ENCODE peak calls at places on chromosomes 12 and 14, in six cellular contexts. W, D, B, Q, F and R are unnamed samples.

GRCh38 chr14:92733007-92733406 is 15.4 kb downstream of the LGMN start:
- ATAC-seq in B (no peak), F (no peak), W (no peak), Q (no peak), D (no peak), R (no peak)

GRCh38 chr12:46832084-46832704 is 6.4 kb upstream of the SLC38A4 start:
- ATAC-seq in Q (no peak), D (no peak), W (no peak), B (no peak), F (no peak), R (no peak)

GRCh38 chr14:61178226-61179060 is 102.7 kb downstream of the TMEM30B start:
- ATAC-seq in W (peak), F (peak), B (no peak), Q (no peak), D (peak), R (peak)

GRCh38 chr12:132160016-132160415 is 15.8 kb downstream of the NOC4L start:
- ATAC-seq in D (no peak), B (no peak), F (no peak), W (no peak), Q (no peak), R (no peak)

GRCh38 chr14:21191809-21192446 is 36.1 kb upstream of the OR5AU1 start:
- ATAC-seq in D (peak), F (peak), B (peak), Q (peak), W (peak), R (peak)

GRCh38 chr12:108678070-108678730 is 44.5 kb upstream of the SELPLG start:
- ATAC-seq in W (peak), F (no peak), Q (peak), D (no peak), B (no peak), R (peak)

GRCh38 chr12:53200458-53201169 is 6.4 kb downstream of the ITGB7 start:
- ATAC-seq in Q (no peak), F (no peak), B (peak), W (peak), D (peak), R (peak)

GRCh38 chr12:131209082-131210070 is 255.7 kb downstream of the ADGRD1 start:
- ATAC-seq in W (peak), F (no peak), D (peak), Q (no peak), B (no peak), R (peak)

GRCh38 chr14:22112004-22112403 is 438.4 kb upstream of the OR4E1 start:
- ATAC-seq in Q (peak), F (no peak), B (no peak), W (no peak), D (no peak), R (no peak)

GRCh38 chr12:69401940-69402339 is 42.4 kb downstream of the YEATS4 start:
- ATAC-seq in B (no peak), W (no peak), D (no peak), Q (peak), F (peak), R (no peak)

GRCh38 chr14:77007339-77007974 is 21.1 kb downstream of the IRF2BPL start:
- ATAC-seq in W (no peak), B (no peak), Q (no peak), D (no peak), F (no peak), R (no peak)

GRCh38 chr14:74555476-74556050 is 56.5 kb downstream of the LTBP2 start:
- ATAC-seq in F (no peak), W (peak), D (no peak), B (peak), Q (no peak), R (no peak)

GRCh38 chr12:1595026-1595561 is 713 bp upstream of the FBXL14 start:
- ATAC-seq in Q (no peak), D (no peak), B (no peak), W (no peak), F (peak), R (no peak)

GRCh38 chr12:28184378-28184777 is 5.9 kb upstream of the CCDC91 start:
- ATAC-seq in W (no peak), D (no peak), Q (no peak), B (no peak), F (no peak), R (no peak)

GRCh38 chr14:70086685-70087379 is 101.9 kb downstream of the SLC8A3 start:
- ATAC-seq in W (no peak), F (no peak), B (no peak), D (no peak), Q (peak), R (no peak)

GRCh38 chr14:90175631-90176030 is 80.7 kb upstream of the PSMC1 start:
- ATAC-seq in F (no peak), B (no peak), W (no peak), Q (no peak), D (no peak), R (no peak)

GRCh38 chr14:98926802-98927201 is 345.2 kb downstream of the BCL11B start:
- ATAC-seq in F (peak), W (no peak), Q (no peak), D (no peak), B (no peak), R (no peak)

GRCh38 chr12:27922591-27923139 is 49.9 kb downstream of the PTHLH start:
- ATAC-seq in D (no peak), B (peak), F (peak), W (no peak), Q (peak), R (no peak)

GRCh38 chr14:68716698-68717097 is 76.2 kb downstream of the ZFP36L1 start:
- ATAC-seq in D (no peak), Q (peak), F (no peak), W (no peak), B (no peak), R (no peak)

GRCh38 chr14:50773632-50774541 is 57.1 kb downstream of the NIN start:
- ATAC-seq in Q (peak), D (peak), W (peak), F (peak), B (no peak), R (peak)

GRCh38 chr12:92574046-92574783 is 128.6 kb upstream of the PLEKHG7 start:
- ATAC-seq in D (peak), F (no peak), B (no peak), W (no peak), Q (peak), R (no peak)

GRCh38 chr12:124668602-124669001 is 101.2 kb upstream of the NCOR2 start:
- ATAC-seq in F (no peak), Q (peak), D (no peak), W (no peak), B (no peak), R (no peak)